ENCODE peak calls at places on chromosomes 16 and 17, in four cellular contexts. K is DMS 273 treated with DMSO at 0.1 percent for 48 hours, A is aorta, I is suprapubic skin. D is an unnamed sample.

GRCh38 chr17:83204230-83204725 is 124.9 kb downstream of the METRNL start:
- DNase-seq in A (no peak), I (no peak), K (no peak), D (no peak)

GRCh38 chr17:66417300-66417719 is 114.9 kb downstream of the PRKCA start:
- DNase-seq in K (no peak), I (no peak), A (no peak), D (no peak)

GRCh38 chr16:1167276-1168107 is 14.6 kb downstream of the CACNA1H start:
- DNase-seq in A (no peak), K (no peak), I (no peak), D (peak; percentile 40)

GRCh38 chr16:22413819-22414218 is 39.4 kb upstream of the CDR2 start:
- DNase-seq in A (no peak), I (no peak), K (no peak), D (no peak)

GRCh38 chr17:21545051-21545450 is 147.3 kb upstream of the KCNJ18 start:
- DNase-seq in A (no peak), I (no peak), K (no peak), D (no peak)

GRCh38 chr16:50489187-50489586 is 59.0 kb upstream of the NKD1 start:
- DNase-seq in I (no peak), K (no peak), A (no peak), D (no peak)

GRCh38 chr17:62968445-62968923 is 2.4 kb downstream of the TANC2 start:
- DNase-seq in A (no peak), K (peak; percentile 88), I (no peak), D (peak; percentile 90)

GRCh38 chr16:87496101-87496801 is 3.4 kb upstream of the ZCCHC14 start:
- DNase-seq in K (no peak), A (no peak), I (no peak), D (no peak)

GRCh38 chr17:19502517-19502916 is 31.1 kb upstream of the SLC47A1 start:
- DNase-seq in A (no peak), K (no peak), I (no peak), D (no peak)

GRCh38 chr17:39944393-39944711 is 16.8 kb downstream of the LRRC3C start:
- DNase-seq in K (no peak), A (no peak), I (no peak), D (no peak)

GRCh38 chr16:24852281-24852721 is 6.5 kb downstream of the SLC5A11 start:
- DNase-seq in A (no peak), I (no peak), K (no peak), D (no peak)

GRCh38 chr17:40886090-40886489 is 1.0 kb upstream of the KRT20 start:
- DNase-seq in I (no peak), A (no peak), K (no peak), D (peak; percentile 56)

GRCh38 chr17:8068736-8069586 is 18.6 kb downstream of the ALOX12B start:
- DNase-seq in K (no peak), I (no peak), A (peak; percentile 59), D (no peak)

GRCh38 chr16:51898872-51899271 is 648.1 kb downstream of the TOX3 start:
- DNase-seq in I (no peak), A (no peak), K (no peak), D (no peak)

GRCh38 chr17:36623281-36623680 is 21.9 kb downstream of the MRM1 start:
- DNase-seq in I (no peak), A (no peak), K (no peak), D (no peak)

GRCh38 chr17:76714822-76715461 is 4.2 kb upstream of the MXRA7 start:
- DNase-seq in I (peak; percentile 80), A (peak; percentile 82), K (no peak), D (no peak)

GRCh38 chr17:46764709-46765401 is 53.6 kb downstream of the WNT3 start:
- DNase-seq in K (no peak), A (no peak), I (no peak), D (peak; percentile 92)

GRCh38 chr17:66677201-66677981 is 157.5 kb upstream of the CACNG5 start:
- DNase-seq in A (no peak), K (no peak), I (no peak), D (peak; percentile 30)

GRCh38 chr16:47254771-47255170 is 111.0 kb upstream of the NETO2 start:
- DNase-seq in A (no peak), K (no peak), I (no peak), D (no peak)

GRCh38 chr16:17724242-17724898 is 253.6 kb upstream of the XYLT1 start:
- DNase-seq in K (no peak), A (no peak), I (no peak), D (no peak)

GRCh38 chr17:58710948-58711552 is 18.6 kb downstream of the RAD51C start:
- DNase-seq in K (peak; percentile 38), A (no peak), I (no peak), D (peak; percentile 61)

GRCh38 chr17:5630434-5630833 is 46.1 kb upstream of the NLRP1 start:
- DNase-seq in I (no peak), K (no peak), A (no peak), D (no peak)

GRCh38 chr17:79036609-79037008 is 12.6 kb downstream of the C1QTNF1 start:
- DNase-seq in A (peak; percentile 68), I (peak; percentile 56), K (no peak), D (peak; percentile 96)

GRCh38 chr17:21297026-21297520 is 12.6 kb downstream of the MAP2K3 start:
- DNase-seq in K (no peak), A (no peak), I (no peak), D (no peak)

GRCh38 chr17:54046570-54046969 is 223.8 kb downstream of the KIF2B start:
- DNase-seq in K (no peak), A (no peak), I (no peak), D (no peak)

GRCh38 chr17:59494757-59495368 is 70.5 kb upstream of the DHX40 start:
- DNase-seq in A (no peak), K (no peak), I (no peak), D (no peak)

GRCh38 chr17:51653902-51654301 is 393.6 kb downstream of the UTP18 start:
- DNase-seq in K (peak; percentile 90), I (no peak), A (no peak), D (no peak)

D was measured in renal cortical epithelial cell.